ENCODE peak calls at places on chromosomes 16 and 17, in six cellular contexts. U is K562, G is A549, E is SK-N-SH, K is H1, Y is HepG2. Q is an unnamed sample.

GRCh38 chr16:56866955-56867830 is 2.2 kb downstream of the SLC12A3 start:
- DNase-seq in Y (peak), E (peak), G (peak), U (peak), K (peak), Q (no peak)

GRCh38 chr16:31853300-31853699 is 20.3 kb upstream of the ZNF267 start:
- DNase-seq in U (no peak), K (no peak), Y (no peak), E (no peak), G (no peak), Q (no peak)

GRCh38 chr16:62225675-62226074 is 189.4 kb upstream of the CDH8 start:
- DNase-seq in E (peak), Y (peak), K (peak), G (peak), U (peak), Q (peak)

GRCh38 chr17:4584125-4584834 is at the start of gene SMTNL2:
- DNase-seq in G (peak), E (peak), K (no peak), U (peak), Y (no peak), Q (no peak)

GRCh38 chr16:81864646-81865382 is 85.7 kb downstream of the PLCG2 start:
- DNase-seq in K (no peak), U (no peak), G (no peak), Y (no peak), E (peak), Q (no peak)

GRCh38 chr16:55240933-55241332 is 83.1 kb upstream of the IRX6 start:
- DNase-seq in U (no peak), E (no peak), K (no peak), Y (no peak), G (no peak), Q (no peak)

GRCh38 chr16:57479422-57480126 is 6.7 kb downstream of the DOK4 start:
- DNase-seq in E (peak), U (no peak), K (peak), Y (peak), G (no peak), Q (no peak)

GRCh38 chr17:8290043-8290442 is 1.6 kb downstream of the RANGRF start:
- DNase-seq in E (no peak), U (no peak), G (no peak), Y (no peak), K (no peak), Q (no peak)

GRCh38 chr16:54421220-54421619 is 134.6 kb upstream of the IRX3 start:
- DNase-seq in G (no peak), U (no peak), K (no peak), E (no peak), Y (no peak), Q (no peak)

GRCh38 chr17:27366438-27366837 is 72.5 kb downstream of the WSB1 start:
- DNase-seq in U (no peak), K (no peak), G (no peak), E (no peak), Y (no peak), Q (no peak)

GRCh38 chr17:48283390-48283789 is 146.6 kb downstream of the SKAP1 start:
- DNase-seq in U (no peak), G (no peak), E (no peak), K (no peak), Y (no peak), Q (no peak)

GRCh38 chr17:50665838-50666237 is 31.2 kb downstream of the ABCC3 start:
- DNase-seq in U (no peak), Y (no peak), E (no peak), K (no peak), G (no peak), Q (no peak)

GRCh38 chr16:27317738-27318398 is 4.1 kb downstream of the IL4R start:
- DNase-seq in G (no peak), K (no peak), Y (no peak), E (no peak), U (no peak), Q (no peak)

GRCh38 chr17:33492082-33492481 is 199.0 kb upstream of the ASIC2 start:
- DNase-seq in G (no peak), E (no peak), Y (no peak), U (no peak), K (no peak), Q (no peak)

GRCh38 chr17:33492731-33493260 is 199.7 kb upstream of the ASIC2 start:
- DNase-seq in E (no peak), Y (no peak), G (no peak), U (no peak), K (no peak), Q (no peak)

GRCh38 chr17:33497623-33498022 is 204.5 kb upstream of the ASIC2 start:
- DNase-seq in E (no peak), U (no peak), Y (no peak), K (no peak), G (no peak), Q (no peak)

GRCh38 chr17:33494156-33494555 is 201.1 kb upstream of the ASIC2 start:
- DNase-seq in E (no peak), Y (no peak), K (no peak), U (no peak), G (no peak), Q (no peak)

DNA sequence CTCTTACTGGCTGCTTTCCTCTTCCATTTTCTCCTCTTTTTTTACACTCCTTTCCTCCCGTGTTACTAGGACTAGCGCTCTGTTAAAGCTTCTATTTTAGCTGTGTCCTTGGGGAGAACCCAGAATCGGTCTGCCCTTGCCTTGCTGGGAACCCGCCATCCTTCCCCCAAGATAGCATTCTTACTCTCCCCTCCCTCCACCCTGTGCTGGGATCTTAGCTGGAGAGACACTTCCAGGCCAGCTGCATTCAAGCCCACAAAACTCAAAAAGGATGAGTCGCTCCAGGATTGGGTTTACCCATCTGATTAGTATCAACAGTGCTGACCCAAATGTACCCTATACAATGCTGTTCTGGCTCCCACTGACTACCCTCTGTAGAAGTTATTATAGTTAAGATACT is 200.5 kb upstream of the ASIC2 start:
- DNase-seq in Y (no peak), E (no peak), K (no peak), U (no peak), G (no peak), Q (no peak)
- TF ChIP-seq MAX in Y (no peak), E (no peak), K (no peak), U (no peak), G (no peak), Q (no peak)

GRCh38 chr16:89094252-89094901 is 725 bp downstream of the ACSF3 start:
- DNase-seq in U (no peak), K (no peak), E (peak), Y (peak), G (peak), Q (no peak)
- TF ChIP-seq RFX5 in U (no peak), K (no peak), E (no peak), Y (no peak), G (no peak), Q (no peak)

DNA sequence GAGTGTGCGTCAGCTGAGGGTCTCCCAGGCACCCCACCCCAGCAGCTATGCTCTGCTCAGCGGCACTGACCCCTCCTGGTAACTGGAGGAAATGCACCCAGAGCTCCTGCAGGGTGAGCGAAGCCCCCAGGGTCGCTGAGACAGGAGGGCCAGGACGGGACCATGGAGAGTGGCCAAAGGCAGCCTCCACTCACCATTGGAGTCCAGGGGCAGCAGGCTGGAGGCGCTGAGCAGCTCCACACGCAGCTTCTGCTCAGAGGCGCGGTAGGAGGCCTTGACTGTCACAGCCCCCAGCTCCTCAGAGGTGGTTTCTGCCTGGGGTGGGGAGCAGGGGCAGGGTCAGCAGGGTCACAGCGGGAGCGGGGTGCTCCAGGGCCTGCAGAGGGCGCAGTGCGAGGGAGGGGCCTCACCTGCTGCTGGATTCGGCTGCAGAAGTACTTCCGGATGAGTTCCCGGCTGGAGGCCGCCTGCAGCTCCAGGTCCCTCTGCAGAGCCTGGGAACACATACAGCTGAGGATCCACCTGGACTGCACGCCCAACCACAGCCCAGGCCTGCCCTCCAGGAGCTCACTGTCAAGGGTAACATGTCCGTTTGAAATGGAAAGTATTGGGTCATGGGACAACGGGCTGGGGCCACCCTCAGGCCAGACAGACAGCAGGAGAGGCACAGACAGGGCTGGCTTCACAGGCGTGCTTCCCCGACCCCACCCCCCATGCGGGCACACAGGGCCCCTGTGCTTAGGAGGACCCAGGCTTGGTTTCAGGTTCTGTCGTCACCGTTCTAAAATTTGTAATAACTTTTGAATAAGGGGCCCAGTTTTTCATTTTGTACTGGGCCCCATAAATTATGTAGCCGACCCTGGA is 13.8 kb downstream of the UNC13D start:
- DNase-seq in G (peak), Y (no peak), U (no peak), E (peak), K (peak), Q (no peak)
- TF ChIP-seq MAX in G (no peak), Y (no peak), U (no peak), E (no peak), K (no peak), Q (no peak)

GRCh38 chr17:10668771-10669170 is 11.7 kb upstream of the MYH3 start:
- DNase-seq in K (no peak), U (no peak), G (no peak), Y (no peak), E (no peak), Q (no peak)
- TF ChIP-seq RFX5 in K (no peak), U (no peak), G (no peak), Y (no peak), E (no peak), Q (no peak)

GRCh38 chr16:85029413-85029794 is 1.8 kb downstream of the KIAA0513 start:
- DNase-seq in Y (no peak), U (peak), G (no peak), E (peak), K (no peak), Q (peak)

GRCh38 chr16:85028638-85029412 is 1.2 kb downstream of the KIAA0513 start:
- DNase-seq in G (no peak), U (no peak), E (no peak), K (no peak), Y (no peak), Q (no peak)

GRCh38 chr16:85027968-85028637 is 508 bp downstream of the KIAA0513 start:
- DNase-seq in K (no peak), U (no peak), Y (no peak), G (no peak), E (no peak), Q (no peak)

GRCh38 chr16:85031451-85031850 is 3.9 kb downstream of the KIAA0513 start:
- DNase-seq in E (no peak), K (no peak), Y (no peak), U (no peak), G (no peak), Q (no peak)

GRCh38 chr16:85029981-85030381 is 2.4 kb downstream of the KIAA0513 start:
- DNase-seq in Y (no peak), G (no peak), U (no peak), K (no peak), E (no peak), Q (no peak)
- TF ChIP-seq MAX in Y (no peak), G (no peak), U (no peak), K (no peak), E (no peak), Q (no peak)

GRCh38 chr16:70428178-70428998 is 10.5 kb downstream of the ST3GAL2 start:
- DNase-seq in K (peak), U (peak), Y (peak), G (peak), E (peak), Q (peak)
- TF ChIP-seq RFX5 in K (no peak), U (no peak), Y (peak), G (no peak), E (no peak), Q (no peak)

GRCh38 chr16:15778204-15778743 is 78.6 kb downstream of the MYH11 start:
- DNase-seq in U (no peak), Y (no peak), E (no peak), K (no peak), G (no peak), Q (no peak)
- TF ChIP-seq MAX in U (no peak), Y (no peak), E (no peak), K (no peak), G (no peak), Q (no peak)

Q was measured in GM12878.